ENCODE peak calls at places on chromosomes 16 and 17, in ten cellular contexts. M is activated CD8-positive, alpha-beta memory T cell treated with anti-CD3 and anti-CD28 coated beads for 24 hours; R is CD4-positive, alpha-beta T cell; E is thoracic aorta; W is left ventricle myocardium inferior; Q is CD4-positive, alpha-beta memory T cell; V is stimulated activated CD8-positive, alpha-beta memory T cell treated with anti-CD3 and anti-CD28 coated beads, Interleukin-7, amount 100 ng/mL, for 1 hour; N is NCI-H460; Z is CD8-positive, alpha-beta memory T cell; P is NCI-H1105 treated with DMSO at 0.1 percent for 48 hours. C is an unnamed sample.

GRCh38 chr17:46027326-46028325 is 28.6 kb downstream of the STH start:
- DNase-seq in M (no peak), R (no peak), E (no peak), W (no peak), Q (no peak), V (no peak), N (no peak), Z (no peak), P (peak; percentile 41), C (no peak)

GRCh38 chr17:46949291-46950174 is 26.6 kb downstream of the GOSR2 start:
- DNase-seq in M (no peak), R (no peak), E (no peak), W (no peak), Q (no peak), V (no peak), N (no peak), Z (no peak), P (no peak), C (no peak)

GRCh38 chr17:62804822-62805221 is 3.3 kb downstream of the MARCHF10 start:
- DNase-seq in M (no peak), R (no peak), E (no peak), W (no peak), Q (no peak), V (no peak), N (peak; percentile 58), Z (no peak), P (no peak), C (peak; percentile 77)

GRCh38 chr17:82931696-82932060 is 91.9 kb upstream of the ZNF750 start:
- DNase-seq in M (no peak), R (no peak), E (no peak), W (peak; percentile 70), Q (no peak), V (no peak), N (no peak), Z (no peak), P (no peak), C (peak; percentile 82)

GRCh38 chr17:73199751-73200317 is 7.0 kb downstream of the COG1 start:
- DNase-seq in M (no peak), R (no peak), E (no peak), W (no peak), Q (no peak), V (no peak), N (no peak), Z (no peak), P (no peak), C (no peak)

GRCh38 chr16:83953796-83954576 is 946 bp downstream of the OSGIN1 start:
- DNase-seq in M (no peak), R (no peak), E (no peak), W (no peak), Q (no peak), V (no peak), N (peak; percentile 45), Z (no peak), P (peak; percentile 30), C (peak; percentile 32)

GRCh38 chr16:5615868-5616642 is 518.5 kb upstream of the EEF2KMT start:
- DNase-seq in M (peak; percentile 59), R (no peak), E (no peak), W (peak; percentile 25), Q (no peak), V (no peak), N (peak; percentile 21), Z (no peak), P (peak; percentile 15), C (no peak)

GRCh38 chr16:87855852-87856715 is 13.2 kb downstream of the SLC7A5 start:
- DNase-seq in M (no peak), R (no peak), E (no peak), W (peak; percentile 60), Q (no peak), V (no peak), N (no peak), Z (peak; percentile 60), P (no peak), C (peak; percentile 62)

GRCh38 chr16:58218786-58219185 is 20.9 kb upstream of the CSNK2A2 start:
- DNase-seq in M (no peak), R (no peak), E (no peak), W (no peak), Q (no peak), V (no peak), N (no peak), Z (no peak), P (no peak), C (no peak)

C was measured in fibroblast of villous mesenchyme.